ENCODE peak calls at places on chromosomes 7 and 10, in nine cellular contexts. Y, K, P, R, T, B, V, F and X are unnamed samples.

GRCh38 chr7:72544486-72544885 is 132.3 kb upstream of the CALN1 start:
- DNase-seq in Y (no peak), K (no peak), P (no peak), R (no peak), T (no peak), B (no peak), V (no peak), F (no peak), X (no peak)

GRCh38 chr10:97713351-97713827 is at the start of gene MARVELD1:
- DNase-seq in Y (no peak), K (no peak), P (peak), R (peak), T (peak), B (no peak), V (peak), F (peak), X (no peak)

GRCh38 chr10:115882021-115882420 is 391.0 kb downstream of the GFRA1 start:
- DNase-seq in Y (no peak), K (no peak), P (no peak), R (no peak), T (no peak), B (no peak), V (no peak), F (no peak), X (no peak)

GRCh38 chr10:117363027-117363426 is 12.2 kb downstream of the PDZD8 start:
- DNase-seq in Y (no peak), K (no peak), P (no peak), R (peak), T (no peak), B (no peak), V (no peak), F (no peak), X (no peak)

GRCh38 chr10:114259825-114260224 is 20.8 kb downstream of the VWA2 start:
- DNase-seq in Y (no peak), K (no peak), P (no peak), R (no peak), T (no peak), B (no peak), V (no peak), F (no peak), X (no peak)

GRCh38 chr7:128206747-128207500 is 34.2 kb upstream of the LEP start:
- DNase-seq in Y (no peak), K (no peak), P (no peak), R (no peak), T (no peak), B (no peak), V (no peak), F (no peak), X (no peak)

GRCh38 chr10:98309366-98310355 is 41.7 kb upstream of the LOXL4 start:
- DNase-seq in Y (no peak), K (no peak), P (peak), R (peak), T (peak), B (no peak), V (peak), F (peak), X (no peak)

GRCh38 chr7:120725376-120726039 is 132.4 kb downstream of the TSPAN12 start:
- DNase-seq in Y (no peak), K (no peak), P (peak), R (no peak), T (no peak), B (no peak), V (no peak), F (peak), X (no peak)

GRCh38 chr10:123649672-123650071 is 16.5 kb upstream of the GPR26 start:
- DNase-seq in Y (no peak), K (no peak), P (no peak), R (no peak), T (no peak), B (no peak), V (peak), F (no peak), X (no peak)

GRCh38 chr10:92131271-92131820 is 159.5 kb downstream of the CPEB3 start:
- DNase-seq in Y (no peak), K (no peak), P (no peak), R (no peak), T (no peak), B (no peak), V (no peak), F (no peak), X (no peak)

GRCh38 chr7:56483153-56483552 is 366.9 kb upstream of the NUPR2 start:
- DNase-seq in Y (no peak), K (no peak), P (no peak), R (no peak), T (no peak), B (no peak), V (no peak), F (no peak), X (no peak)